ENCODE peak calls at places on chromosome 6, in six cellular contexts. One of them, this sample, is unnamed.

GRCh38 chr6:107942164-107942563 is 15.8 kb downstream of the SEC63 start:
- DNase-seq in A549: no peak
- DNase-seq in SK-N-SH: no peak
- DNase-seq in K562: no peak
- DNase-seq in GM12878: no peak
- DNase-seq in HepG2: no peak
- DNase-seq in this sample: no peak

GRCh38 chr6:139386404-139386803 is 12.0 kb upstream of the CITED2 start:
- DNase-seq in A549: no peak
- DNase-seq in GM12878: no peak
- DNase-seq in SK-N-SH: no peak
- DNase-seq in K562: no peak
- DNase-seq in HepG2: no peak
- DNase-seq in this sample: no peak

GRCh38 chr6:132693478-132693877 is 20.4 kb downstream of the VNN1 start:
- DNase-seq in A549: no peak
- DNase-seq in HepG2: no peak
- DNase-seq in GM12878: no peak
- DNase-seq in K562: no peak
- DNase-seq in SK-N-SH: no peak
- DNase-seq in this sample: peak

GRCh38 chr6:43993881-43994523 is 133.2 kb downstream of the MRPL14 start:
- DNase-seq in A549: no peak
- DNase-seq in K562: no peak
- DNase-seq in GM12878: no peak
- DNase-seq in SK-N-SH: no peak
- DNase-seq in HepG2: no peak
- DNase-seq in this sample: no peak

GRCh38 chr6:150684715-150685459 is 85.2 kb downstream of the PLEKHG1 start:
- DNase-seq in GM12878: no peak
- DNase-seq in A549: no peak
- DNase-seq in K562: no peak
- DNase-seq in HepG2: no peak
- DNase-seq in SK-N-SH: no peak
- DNase-seq in this sample: no peak

GRCh38 chr6:73207221-73207837 is 18.0 kb downstream of the KHDC1L start:
- DNase-seq in SK-N-SH: no peak
- DNase-seq in K562: no peak
- DNase-seq in GM12878: no peak
- DNase-seq in HepG2: no peak
- DNase-seq in A549: no peak
- DNase-seq in this sample: no peak

GRCh38 chr6:105901583-105901982 is 184.6 kb upstream of the PRDM1 start:
- DNase-seq in GM12878: no peak
- DNase-seq in HepG2: no peak
- DNase-seq in A549: no peak
- DNase-seq in K562: no peak
- DNase-seq in SK-N-SH: no peak
- DNase-seq in this sample: no peak

GRCh38 chr6:169895926-169896761 is 144.7 kb downstream of the ERMARD start:
- DNase-seq in GM12878: no peak
- DNase-seq in SK-N-SH: peak
- DNase-seq in HepG2: no peak
- DNase-seq in K562: no peak
- DNase-seq in A549: no peak
- DNase-seq in this sample: no peak

GRCh38 chr6:170129691-170130171 is 161.1 kb downstream of the DLL1 start:
- DNase-seq in K562: no peak
- DNase-seq in A549: no peak
- DNase-seq in SK-N-SH: peak
- DNase-seq in HepG2: no peak
- DNase-seq in GM12878: no peak
- DNase-seq in this sample: no peak

GRCh38 chr6:151109361-151109760 is 130.4 kb upstream of the AKAP12 start:
- DNase-seq in SK-N-SH: no peak
- DNase-seq in A549: no peak
- DNase-seq in K562: no peak
- DNase-seq in GM12878: no peak
- DNase-seq in HepG2: no peak
- DNase-seq in this sample: peak

GRCh38 chr6:53284901-53285300 is 63.8 kb downstream of the ELOVL5 start:
- DNase-seq in HepG2: no peak
- DNase-seq in A549: no peak
- DNase-seq in SK-N-SH: no peak
- DNase-seq in GM12878: no peak
- DNase-seq in K562: no peak
- DNase-seq in this sample: no peak

GRCh38 chr6:166143011-166143410 is 24.6 kb downstream of the TBXT start:
- DNase-seq in A549: no peak
- DNase-seq in SK-N-SH: no peak
- DNase-seq in GM12878: no peak
- DNase-seq in HepG2: no peak
- DNase-seq in K562: no peak
- DNase-seq in this sample: no peak

GRCh38 chr6:130978660-130979396 is 84.2 kb downstream of the EPB41L2 start:
- DNase-seq in A549: no peak
- DNase-seq in K562: no peak
- DNase-seq in HepG2: no peak
- DNase-seq in GM12878: no peak
- DNase-seq in SK-N-SH: no peak
- DNase-seq in this sample: no peak

GRCh38 chr6:35919085-35919826 is 1.6 kb downstream of the SRPK1 start:
- DNase-seq in A549: no peak
- DNase-seq in HepG2: peak
- DNase-seq in GM12878: no peak
- DNase-seq in SK-N-SH: no peak
- DNase-seq in K562: no peak
- DNase-seq in this sample: peak

GRCh38 chr6:167528239-167528638 is 203.4 kb downstream of the TTLL2 start:
- DNase-seq in SK-N-SH: no peak
- DNase-seq in K562: no peak
- DNase-seq in HepG2: no peak
- DNase-seq in GM12878: no peak
- DNase-seq in A549: no peak
- DNase-seq in this sample: no peak

GRCh38 chr6:168903638-168904345 is 349.9 kb downstream of the THBS2 start:
- DNase-seq in GM12878: no peak
- DNase-seq in SK-N-SH: no peak
- DNase-seq in A549: no peak
- DNase-seq in K562: no peak
- DNase-seq in HepG2: no peak
- DNase-seq in this sample: no peak

GRCh38 chr6:145042559-145042958 is 692.8 kb downstream of the EPM2A start:
- DNase-seq in SK-N-SH: no peak
- DNase-seq in A549: no peak
- DNase-seq in K562: no peak
- DNase-seq in GM12878: no peak
- DNase-seq in HepG2: peak
- DNase-seq in this sample: no peak

GRCh38 chr6:8619853-8620252 is 184.5 kb upstream of the SLC35B3 start:
- DNase-seq in HepG2: no peak
- DNase-seq in GM12878: no peak
- DNase-seq in K562: no peak
- DNase-seq in A549: no peak
- DNase-seq in SK-N-SH: no peak
- DNase-seq in this sample: no peak

GRCh38 chr6:85756982-85757381 is 114.3 kb upstream of the SYNCRIP start:
- DNase-seq in A549: peak
- DNase-seq in SK-N-SH: peak
- DNase-seq in HepG2: no peak
- DNase-seq in GM12878: no peak
- DNase-seq in K562: no peak
- DNase-seq in this sample: peak

GRCh38 chr6:52063584-52064400 is 23.6 kb downstream of the PKHD1 start:
- DNase-seq in K562: peak
- DNase-seq in SK-N-SH: peak
- DNase-seq in A549: peak
- DNase-seq in HepG2: peak
- DNase-seq in GM12878: peak
- DNase-seq in this sample: peak

GRCh38 chr6:124056884-124057283 is 253.2 kb downstream of the NKAIN2 start:
- DNase-seq in HepG2: no peak
- DNase-seq in GM12878: no peak
- DNase-seq in K562: no peak
- DNase-seq in SK-N-SH: no peak
- DNase-seq in A549: no peak
- DNase-seq in this sample: no peak

GRCh38 chr6:138728672-138729071 is 44.9 kb upstream of the CCDC28A start:
- DNase-seq in SK-N-SH: no peak
- DNase-seq in K562: no peak
- DNase-seq in A549: no peak
- DNase-seq in HepG2: no peak
- DNase-seq in GM12878: no peak
- DNase-seq in this sample: no peak

GRCh38 chr6:107607109-107607508 is 117.2 kb downstream of the SOBP start:
- DNase-seq in SK-N-SH: no peak
- DNase-seq in K562: no peak
- DNase-seq in HepG2: peak
- DNase-seq in A549: no peak
- DNase-seq in GM12878: no peak
- DNase-seq in this sample: no peak

GRCh38 chr6:106356382-106356781 is 4.1 kb upstream of the CRYBG1 start:
- DNase-seq in GM12878: no peak
- DNase-seq in HepG2: no peak
- DNase-seq in SK-N-SH: no peak
- DNase-seq in A549: no peak
- DNase-seq in K562: no peak
- DNase-seq in this sample: no peak

GRCh38 chr6:11354019-11354418 is 121.6 kb upstream of the NEDD9 start:
- DNase-seq in A549: no peak
- DNase-seq in GM12878: no peak
- DNase-seq in SK-N-SH: no peak
- DNase-seq in HepG2: no peak
- DNase-seq in K562: no peak
- DNase-seq in this sample: peak

GRCh38 chr6:93036835-93037234 is 382.5 kb downstream of the EPHA7 start:
- DNase-seq in SK-N-SH: no peak
- DNase-seq in HepG2: peak
- DNase-seq in GM12878: no peak
- DNase-seq in K562: no peak
- DNase-seq in A549: no peak
- DNase-seq in this sample: peak

GRCh38 chr6:117444600-117444999 is 18.9 kb upstream of the ROS1 start:
- DNase-seq in K562: no peak
- DNase-seq in A549: no peak
- DNase-seq in HepG2: no peak
- DNase-seq in SK-N-SH: no peak
- DNase-seq in GM12878: no peak
- DNase-seq in this sample: peak

GRCh38 chr6:117440558-117441525 is 15.1 kb upstream of the ROS1 start:
- DNase-seq in HepG2: no peak
- DNase-seq in GM12878: no peak
- DNase-seq in K562: no peak
- DNase-seq in SK-N-SH: no peak
- DNase-seq in A549: peak
- DNase-seq in this sample: peak

GRCh38 chr6:117446851-117447250 is 21.1 kb upstream of the ROS1 start:
- DNase-seq in A549: no peak
- DNase-seq in K562: no peak
- DNase-seq in SK-N-SH: no peak
- DNase-seq in HepG2: no peak
- DNase-seq in GM12878: no peak
- DNase-seq in this sample: no peak

DNA sequence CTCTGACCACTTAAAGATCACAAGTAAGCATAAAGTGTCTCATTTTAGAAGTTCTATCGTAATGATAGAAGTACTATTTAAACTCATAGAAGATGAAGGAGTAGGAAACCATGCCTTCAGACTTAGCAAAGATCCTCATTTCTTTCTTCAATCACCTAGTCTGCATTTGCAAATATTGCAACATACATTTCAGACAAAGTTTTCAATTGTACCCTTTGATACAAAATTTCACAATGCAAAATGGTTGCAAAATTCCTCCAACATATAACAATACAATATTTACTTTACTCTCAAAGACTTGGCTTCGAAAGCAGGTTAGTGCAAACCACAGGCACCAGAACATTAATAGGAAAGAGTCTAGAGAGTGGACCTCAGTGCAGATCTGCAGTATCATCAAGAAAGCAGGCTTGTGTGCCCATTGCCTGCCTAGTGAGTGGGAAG is 16.1 kb upstream of the ROS1 start:
- DNase-seq in HepG2: peak
- DNase-seq in SK-N-SH: no peak
- DNase-seq in GM12878: no peak
- DNase-seq in A549: peak
- DNase-seq in K562: no peak
- DNase-seq in this sample: peak
- TF ChIP-seq SMC3 in HepG2: peak
- TF ChIP-seq SMC3 in SK-N-SH: no peak
- TF ChIP-seq SMC3 in GM12878: no peak
- TF ChIP-seq SMC3 in A549: peak
- TF ChIP-seq SMC3 in K562: no peak
- TF ChIP-seq SMC3 in this sample: no peak

GRCh38 chr6:126919947-126920346 is 198.5 kb upstream of the RSPO3 start:
- DNase-seq in HepG2: no peak
- DNase-seq in A549: no peak
- DNase-seq in GM12878: no peak
- DNase-seq in SK-N-SH: no peak
- DNase-seq in K562: no peak
- DNase-seq in this sample: peak
- TF ChIP-seq SMC3 in HepG2: no peak
- TF ChIP-seq SMC3 in A549: no peak
- TF ChIP-seq SMC3 in GM12878: no peak
- TF ChIP-seq SMC3 in SK-N-SH: no peak
- TF ChIP-seq SMC3 in K562: no peak
- TF ChIP-seq SMC3 in this sample: no peak

DNA sequence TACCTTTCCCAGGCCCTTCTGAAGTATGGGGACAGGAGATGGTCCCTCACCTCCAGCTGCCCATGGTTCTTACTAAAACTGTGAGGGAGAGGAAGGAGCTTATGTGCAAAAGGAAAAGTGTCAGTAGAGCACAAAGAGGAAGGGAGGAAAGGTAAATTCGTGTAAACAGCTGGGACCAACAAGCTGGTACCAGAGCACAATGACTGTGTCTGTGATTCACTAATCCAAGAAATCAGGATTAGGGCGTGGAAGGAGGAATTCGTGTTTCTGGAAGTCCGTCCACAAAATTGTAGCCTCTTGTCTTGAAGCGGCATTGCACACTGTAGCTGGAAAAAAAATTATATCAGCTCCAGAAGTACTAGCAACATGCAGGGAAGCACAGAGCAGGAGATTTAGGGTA is 129.0 kb upstream of the RREB1 start:
- DNase-seq in SK-N-SH: no peak
- DNase-seq in K562: no peak
- DNase-seq in GM12878: no peak
- DNase-seq in A549: no peak
- DNase-seq in HepG2: no peak
- DNase-seq in this sample: no peak
- TF ChIP-seq SMC3 in SK-N-SH: no peak
- TF ChIP-seq SMC3 in K562: no peak
- TF ChIP-seq SMC3 in GM12878: no peak
- TF ChIP-seq SMC3 in A549: no peak
- TF ChIP-seq SMC3 in HepG2: no peak
- TF ChIP-seq SMC3 in this sample: no peak

DNA sequence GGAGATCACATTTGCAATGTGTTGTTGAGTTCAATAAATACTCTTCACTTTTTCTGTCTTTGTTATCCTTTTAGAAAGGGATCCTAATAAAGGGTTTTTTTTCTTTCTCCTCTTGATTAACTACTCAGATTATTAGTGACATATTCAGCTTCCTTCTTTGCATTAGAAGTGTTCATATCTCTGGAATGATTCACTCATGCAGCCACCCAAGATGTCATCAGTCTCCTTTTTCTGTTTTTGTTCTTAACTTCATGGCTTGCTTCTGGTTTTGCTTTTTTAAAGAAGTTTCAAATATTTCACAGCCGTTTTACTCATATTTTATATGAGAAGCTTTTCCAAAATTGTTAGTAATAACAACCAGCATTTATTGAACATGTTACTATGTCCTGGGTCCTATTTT is 187.6 kb downstream of the TMEM242 start:
- DNase-seq in A549: no peak
- DNase-seq in GM12878: no peak
- DNase-seq in SK-N-SH: no peak
- DNase-seq in K562: no peak
- DNase-seq in HepG2: no peak
- DNase-seq in this sample: peak
- TF ChIP-seq SMC3 in A549: no peak
- TF ChIP-seq SMC3 in GM12878: no peak
- TF ChIP-seq SMC3 in SK-N-SH: no peak
- TF ChIP-seq SMC3 in K562: no peak
- TF ChIP-seq SMC3 in HepG2: no peak
- TF ChIP-seq SMC3 in this sample: no peak

This sample was measured in IMR-90.